ENCODE peak calls at places on chromosomes 7 and 10, in six cellular contexts. One of them, this sample, is unnamed.

GRCh38 chr7:117134885-117135552 is 181.7 kb downstream of the ST7 start:
- DNase-seq in NAMALWA: no peak
- DNase-seq in neural crest cell: no peak
- DNase-seq in kidney tubule cell: no peak
- DNase-seq in stimulated activated CD8-positive, alpha-beta memory T cell treated with anti-CD3 and anti-CD28 coated beads, Interleukin-4, amount 100 ng/mL, for 4 hours: no peak
- DNase-seq in AG04450: no peak
- DNase-seq in this sample: peak; percentile 24

GRCh38 chr10:88218362-88218761 is 354.9 kb downstream of the PTEN start:
- DNase-seq in NAMALWA: no peak
- DNase-seq in neural crest cell: no peak
- DNase-seq in kidney tubule cell: no peak
- DNase-seq in stimulated activated CD8-positive, alpha-beta memory T cell treated with anti-CD3 and anti-CD28 coated beads, Interleukin-4, amount 100 ng/mL, for 4 hours: no peak
- DNase-seq in AG04450: no peak
- DNase-seq in this sample: no peak

GRCh38 chr10:16497911-16498310 is 23.8 kb downstream of the C1QL3 start:
- DNase-seq in NAMALWA: no peak
- DNase-seq in neural crest cell: no peak
- DNase-seq in kidney tubule cell: peak; percentile 64
- DNase-seq in stimulated activated CD8-positive, alpha-beta memory T cell treated with anti-CD3 and anti-CD28 coated beads, Interleukin-4, amount 100 ng/mL, for 4 hours: no peak
- DNase-seq in AG04450: no peak
- DNase-seq in this sample: no peak

GRCh38 chr10:61786728-61787127 is 114.8 kb upstream of the ARID5B start:
- DNase-seq in NAMALWA: no peak
- DNase-seq in neural crest cell: no peak
- DNase-seq in kidney tubule cell: peak; percentile 69
- DNase-seq in stimulated activated CD8-positive, alpha-beta memory T cell treated with anti-CD3 and anti-CD28 coated beads, Interleukin-4, amount 100 ng/mL, for 4 hours: no peak
- DNase-seq in AG04450: no peak
- DNase-seq in this sample: peak; percentile 90

GRCh38 chr10:3542185-3542611 is 242.8 kb downstream of the KLF6 start:
- DNase-seq in NAMALWA: no peak
- DNase-seq in neural crest cell: no peak
- DNase-seq in kidney tubule cell: peak; percentile 73
- DNase-seq in stimulated activated CD8-positive, alpha-beta memory T cell treated with anti-CD3 and anti-CD28 coated beads, Interleukin-4, amount 100 ng/mL, for 4 hours: no peak
- DNase-seq in AG04450: no peak
- DNase-seq in this sample: no peak

GRCh38 chr10:130455111-130455695 is 319.0 kb downstream of the GLRX3 start:
- DNase-seq in NAMALWA: no peak
- DNase-seq in neural crest cell: no peak
- DNase-seq in kidney tubule cell: no peak
- DNase-seq in stimulated activated CD8-positive, alpha-beta memory T cell treated with anti-CD3 and anti-CD28 coated beads, Interleukin-4, amount 100 ng/mL, for 4 hours: no peak
- DNase-seq in AG04450: no peak
- DNase-seq in this sample: no peak

GRCh38 chr7:22718200-22718711 is 8.7 kb upstream of the IL6 start:
- DNase-seq in NAMALWA: no peak
- DNase-seq in neural crest cell: no peak
- DNase-seq in kidney tubule cell: peak; percentile 67
- DNase-seq in stimulated activated CD8-positive, alpha-beta memory T cell treated with anti-CD3 and anti-CD28 coated beads, Interleukin-4, amount 100 ng/mL, for 4 hours: no peak
- DNase-seq in AG04450: peak; percentile 74
- DNase-seq in this sample: no peak

GRCh38 chr7:121330053-121330833 is 1.4 kb downstream of the WNT16 start:
- DNase-seq in NAMALWA: no peak
- DNase-seq in neural crest cell: peak; percentile 26
- DNase-seq in kidney tubule cell: no peak
- DNase-seq in stimulated activated CD8-positive, alpha-beta memory T cell treated with anti-CD3 and anti-CD28 coated beads, Interleukin-4, amount 100 ng/mL, for 4 hours: no peak
- DNase-seq in AG04450: no peak
- DNase-seq in this sample: no peak

GRCh38 chr7:36312064-36312914 is 77.4 kb upstream of the ANLN start:
- DNase-seq in NAMALWA: no peak
- DNase-seq in neural crest cell: no peak
- DNase-seq in kidney tubule cell: peak; percentile 29
- DNase-seq in stimulated activated CD8-positive, alpha-beta memory T cell treated with anti-CD3 and anti-CD28 coated beads, Interleukin-4, amount 100 ng/mL, for 4 hours: no peak
- DNase-seq in AG04450: no peak
- DNase-seq in this sample: peak; percentile 54

GRCh38 chr7:50837965-50838364 is 55.3 kb upstream of the GRB10 start:
- DNase-seq in NAMALWA: no peak
- DNase-seq in neural crest cell: no peak
- DNase-seq in kidney tubule cell: peak; percentile 62
- DNase-seq in stimulated activated CD8-positive, alpha-beta memory T cell treated with anti-CD3 and anti-CD28 coated beads, Interleukin-4, amount 100 ng/mL, for 4 hours: no peak
- DNase-seq in AG04450: no peak
- DNase-seq in this sample: no peak

GRCh38 chr7:30816291-30817059 is 45.3 kb downstream of the MINDY4 start:
- DNase-seq in NAMALWA: no peak
- DNase-seq in neural crest cell: no peak
- DNase-seq in kidney tubule cell: no peak
- DNase-seq in stimulated activated CD8-positive, alpha-beta memory T cell treated with anti-CD3 and anti-CD28 coated beads, Interleukin-4, amount 100 ng/mL, for 4 hours: no peak
- DNase-seq in AG04450: no peak
- DNase-seq in this sample: no peak

GRCh38 chr10:19977097-19977521 is 160.9 kb downstream of the PLXDC2 start:
- DNase-seq in NAMALWA: no peak
- DNase-seq in neural crest cell: no peak
- DNase-seq in kidney tubule cell: no peak
- DNase-seq in stimulated activated CD8-positive, alpha-beta memory T cell treated with anti-CD3 and anti-CD28 coated beads, Interleukin-4, amount 100 ng/mL, for 4 hours: no peak
- DNase-seq in AG04450: no peak
- DNase-seq in this sample: no peak

GRCh38 chr10:78177431-78178185 is 143.9 kb downstream of the RPS24 start:
- DNase-seq in NAMALWA: no peak
- DNase-seq in neural crest cell: peak; percentile 11
- DNase-seq in kidney tubule cell: no peak
- DNase-seq in stimulated activated CD8-positive, alpha-beta memory T cell treated with anti-CD3 and anti-CD28 coated beads, Interleukin-4, amount 100 ng/mL, for 4 hours: no peak
- DNase-seq in AG04450: no peak
- DNase-seq in this sample: no peak

GRCh38 chr7:39248041-39248692 is 270.5 kb downstream of the POU6F2 start:
- DNase-seq in NAMALWA: no peak
- DNase-seq in neural crest cell: no peak
- DNase-seq in kidney tubule cell: no peak
- DNase-seq in stimulated activated CD8-positive, alpha-beta memory T cell treated with anti-CD3 and anti-CD28 coated beads, Interleukin-4, amount 100 ng/mL, for 4 hours: no peak
- DNase-seq in AG04450: no peak
- DNase-seq in this sample: no peak

GRCh38 chr7:106731207-106731606 is 70.2 kb upstream of the CCDC71L start:
- DNase-seq in NAMALWA: peak; percentile 74
- DNase-seq in neural crest cell: no peak
- DNase-seq in kidney tubule cell: no peak
- DNase-seq in stimulated activated CD8-positive, alpha-beta memory T cell treated with anti-CD3 and anti-CD28 coated beads, Interleukin-4, amount 100 ng/mL, for 4 hours: no peak
- DNase-seq in AG04450: no peak
- DNase-seq in this sample: peak; percentile 64

GRCh38 chr7:139741239-139741638 is 36.6 kb downstream of the HIPK2 start:
- DNase-seq in NAMALWA: no peak
- DNase-seq in neural crest cell: no peak
- DNase-seq in kidney tubule cell: no peak
- DNase-seq in stimulated activated CD8-positive, alpha-beta memory T cell treated with anti-CD3 and anti-CD28 coated beads, Interleukin-4, amount 100 ng/mL, for 4 hours: no peak
- DNase-seq in AG04450: no peak
- DNase-seq in this sample: no peak

GRCh38 chr10:69961864-69962745 is 90.5 kb upstream of the MACROH2A2 start:
- DNase-seq in NAMALWA: no peak
- DNase-seq in neural crest cell: no peak
- DNase-seq in kidney tubule cell: no peak
- DNase-seq in stimulated activated CD8-positive, alpha-beta memory T cell treated with anti-CD3 and anti-CD28 coated beads, Interleukin-4, amount 100 ng/mL, for 4 hours: no peak
- DNase-seq in AG04450: no peak
- DNase-seq in this sample: no peak

GRCh38 chr10:106708521-106708920 is 456.0 kb downstream of the SORCS1 start:
- DNase-seq in NAMALWA: no peak
- DNase-seq in neural crest cell: no peak
- DNase-seq in kidney tubule cell: no peak
- DNase-seq in stimulated activated CD8-positive, alpha-beta memory T cell treated with anti-CD3 and anti-CD28 coated beads, Interleukin-4, amount 100 ng/mL, for 4 hours: no peak
- DNase-seq in AG04450: no peak
- DNase-seq in this sample: no peak

GRCh38 chr10:124530816-124531215 is 69.2 kb downstream of the LHPP start:
- DNase-seq in NAMALWA: no peak
- DNase-seq in neural crest cell: no peak
- DNase-seq in kidney tubule cell: no peak
- DNase-seq in stimulated activated CD8-positive, alpha-beta memory T cell treated with anti-CD3 and anti-CD28 coated beads, Interleukin-4, amount 100 ng/mL, for 4 hours: no peak
- DNase-seq in AG04450: no peak
- DNase-seq in this sample: no peak

GRCh38 chr7:151783958-151784575 is 92.8 kb downstream of the PRKAG2 start:
- DNase-seq in NAMALWA: no peak
- DNase-seq in neural crest cell: no peak
- DNase-seq in kidney tubule cell: no peak
- DNase-seq in stimulated activated CD8-positive, alpha-beta memory T cell treated with anti-CD3 and anti-CD28 coated beads, Interleukin-4, amount 100 ng/mL, for 4 hours: no peak
- DNase-seq in AG04450: no peak
- DNase-seq in this sample: no peak

GRCh38 chr10:45370202-45370955 is 3.6 kb upstream of the ALOX5 start:
- DNase-seq in NAMALWA: peak; percentile 90
- DNase-seq in neural crest cell: no peak
- DNase-seq in kidney tubule cell: no peak
- DNase-seq in stimulated activated CD8-positive, alpha-beta memory T cell treated with anti-CD3 and anti-CD28 coated beads, Interleukin-4, amount 100 ng/mL, for 4 hours: no peak
- DNase-seq in AG04450: no peak
- DNase-seq in this sample: no peak

GRCh38 chr10:71454347-71454746 is 57.6 kb downstream of the CDH23 start:
- DNase-seq in NAMALWA: no peak
- DNase-seq in neural crest cell: no peak
- DNase-seq in kidney tubule cell: no peak
- DNase-seq in stimulated activated CD8-positive, alpha-beta memory T cell treated with anti-CD3 and anti-CD28 coated beads, Interleukin-4, amount 100 ng/mL, for 4 hours: no peak
- DNase-seq in AG04450: no peak
- DNase-seq in this sample: no peak

GRCh38 chr10:70162892-70163201 is 7.5 kb downstream of the SAR1A start:
- DNase-seq in NAMALWA: no peak
- DNase-seq in neural crest cell: no peak
- DNase-seq in kidney tubule cell: peak; percentile 23
- DNase-seq in stimulated activated CD8-positive, alpha-beta memory T cell treated with anti-CD3 and anti-CD28 coated beads, Interleukin-4, amount 100 ng/mL, for 4 hours: no peak
- DNase-seq in AG04450: no peak
- DNase-seq in this sample: peak; percentile 76

GRCh38 chr7:34135924-34136323 is 230.6 kb downstream of the BMPER start:
- DNase-seq in NAMALWA: no peak
- DNase-seq in neural crest cell: no peak
- DNase-seq in kidney tubule cell: no peak
- DNase-seq in stimulated activated CD8-positive, alpha-beta memory T cell treated with anti-CD3 and anti-CD28 coated beads, Interleukin-4, amount 100 ng/mL, for 4 hours: no peak
- DNase-seq in AG04450: no peak
- DNase-seq in this sample: no peak

GRCh38 chr10:71191459-71192113 is 20.8 kb upstream of the UNC5B start:
- DNase-seq in NAMALWA: no peak
- DNase-seq in neural crest cell: no peak
- DNase-seq in kidney tubule cell: no peak
- DNase-seq in stimulated activated CD8-positive, alpha-beta memory T cell treated with anti-CD3 and anti-CD28 coated beads, Interleukin-4, amount 100 ng/mL, for 4 hours: no peak
- DNase-seq in AG04450: no peak
- DNase-seq in this sample: no peak

GRCh38 chr10:114779803-114780609 is 41.6 kb upstream of the FHIP2A start:
- DNase-seq in NAMALWA: no peak
- DNase-seq in neural crest cell: no peak
- DNase-seq in kidney tubule cell: peak; percentile 78
- DNase-seq in stimulated activated CD8-positive, alpha-beta memory T cell treated with anti-CD3 and anti-CD28 coated beads, Interleukin-4, amount 100 ng/mL, for 4 hours: no peak
- DNase-seq in AG04450: peak; percentile 59
- DNase-seq in this sample: peak; percentile 13

GRCh38 chr10:29257106-29257783 is 31.6 kb upstream of the LYZL1 start:
- DNase-seq in NAMALWA: no peak
- DNase-seq in neural crest cell: no peak
- DNase-seq in kidney tubule cell: peak; percentile 5
- DNase-seq in stimulated activated CD8-positive, alpha-beta memory T cell treated with anti-CD3 and anti-CD28 coated beads, Interleukin-4, amount 100 ng/mL, for 4 hours: no peak
- DNase-seq in AG04450: peak; percentile 71
- DNase-seq in this sample: peak; percentile 42

GRCh38 chr7:83410989-83411591 is 237.8 kb downstream of the SEMA3E start:
- DNase-seq in NAMALWA: peak; percentile 73
- DNase-seq in neural crest cell: peak; percentile 18
- DNase-seq in kidney tubule cell: peak; percentile 58
- DNase-seq in stimulated activated CD8-positive, alpha-beta memory T cell treated with anti-CD3 and anti-CD28 coated beads, Interleukin-4, amount 100 ng/mL, for 4 hours: no peak
- DNase-seq in AG04450: peak; percentile 15
- DNase-seq in this sample: peak; percentile 73

GRCh38 chr10:114987995-114988394 is 50.0 kb downstream of the TRUB1 start:
- DNase-seq in NAMALWA: no peak
- DNase-seq in neural crest cell: no peak
- DNase-seq in kidney tubule cell: peak; percentile 14
- DNase-seq in stimulated activated CD8-positive, alpha-beta memory T cell treated with anti-CD3 and anti-CD28 coated beads, Interleukin-4, amount 100 ng/mL, for 4 hours: no peak
- DNase-seq in AG04450: peak; percentile 43
- DNase-seq in this sample: no peak

GRCh38 chr10:129784286-129784685 is 179.8 kb downstream of the EBF3 start:
- DNase-seq in NAMALWA: no peak
- DNase-seq in neural crest cell: no peak
- DNase-seq in kidney tubule cell: no peak
- DNase-seq in stimulated activated CD8-positive, alpha-beta memory T cell treated with anti-CD3 and anti-CD28 coated beads, Interleukin-4, amount 100 ng/mL, for 4 hours: no peak
- DNase-seq in AG04450: no peak
- DNase-seq in this sample: peak; percentile 14

GRCh38 chr10:85510682-85511081 is 855.9 kb downstream of the GRID1 start:
- DNase-seq in NAMALWA: no peak
- DNase-seq in neural crest cell: no peak
- DNase-seq in kidney tubule cell: no peak
- DNase-seq in stimulated activated CD8-positive, alpha-beta memory T cell treated with anti-CD3 and anti-CD28 coated beads, Interleukin-4, amount 100 ng/mL, for 4 hours: no peak
- DNase-seq in AG04450: no peak
- DNase-seq in this sample: peak; percentile 12

GRCh38 chr10:93865794-93866193 is 28.0 kb upstream of the SLC35G1 start:
- DNase-seq in NAMALWA: no peak
- DNase-seq in neural crest cell: no peak
- DNase-seq in kidney tubule cell: no peak
- DNase-seq in stimulated activated CD8-positive, alpha-beta memory T cell treated with anti-CD3 and anti-CD28 coated beads, Interleukin-4, amount 100 ng/mL, for 4 hours: no peak
- DNase-seq in AG04450: no peak
- DNase-seq in this sample: no peak

GRCh38 chr7:99143853-99144672 is at the start of gene SMURF1:
- DNase-seq in NAMALWA: peak; percentile 76
- DNase-seq in neural crest cell: peak; percentile 57
- DNase-seq in kidney tubule cell: peak; percentile 82
- DNase-seq in stimulated activated CD8-positive, alpha-beta memory T cell treated with anti-CD3 and anti-CD28 coated beads, Interleukin-4, amount 100 ng/mL, for 4 hours: no peak
- DNase-seq in AG04450: no peak
- DNase-seq in this sample: peak; percentile 90

GRCh38 chr7:157807510-157807909 is 470.7 kb downstream of the DNAJB6 start:
- DNase-seq in NAMALWA: no peak
- DNase-seq in neural crest cell: no peak
- DNase-seq in kidney tubule cell: no peak
- DNase-seq in stimulated activated CD8-positive, alpha-beta memory T cell treated with anti-CD3 and anti-CD28 coated beads, Interleukin-4, amount 100 ng/mL, for 4 hours: no peak
- DNase-seq in AG04450: no peak
- DNase-seq in this sample: no peak

GRCh38 chr7:117218700-117219099 is 104.2 kb downstream of the WNT2 start:
- DNase-seq in NAMALWA: no peak
- DNase-seq in neural crest cell: no peak
- DNase-seq in kidney tubule cell: no peak
- DNase-seq in stimulated activated CD8-positive, alpha-beta memory T cell treated with anti-CD3 and anti-CD28 coated beads, Interleukin-4, amount 100 ng/mL, for 4 hours: no peak
- DNase-seq in AG04450: no peak
- DNase-seq in this sample: no peak

GRCh38 chr7:74410772-74411171 is 42.9 kb upstream of the GTF2IRD1 start:
- DNase-seq in NAMALWA: no peak
- DNase-seq in neural crest cell: no peak
- DNase-seq in kidney tubule cell: no peak
- DNase-seq in stimulated activated CD8-positive, alpha-beta memory T cell treated with anti-CD3 and anti-CD28 coated beads, Interleukin-4, amount 100 ng/mL, for 4 hours: no peak
- DNase-seq in AG04450: no peak
- DNase-seq in this sample: no peak

GRCh38 chr10:131279516-131279915 is 32.0 kb downstream of the TCERG1L start:
- DNase-seq in NAMALWA: no peak
- DNase-seq in neural crest cell: no peak
- DNase-seq in kidney tubule cell: no peak
- DNase-seq in stimulated activated CD8-positive, alpha-beta memory T cell treated with anti-CD3 and anti-CD28 coated beads, Interleukin-4, amount 100 ng/mL, for 4 hours: no peak
- DNase-seq in AG04450: no peak
- DNase-seq in this sample: no peak

This sample was measured in OCI-M1.